ENCODE peak calls at places on chromosomes 6 and 20, in five cellular contexts. G is Peyer's patch, L is PC-3, R is astrocyte, Z is osteoblast. F is an unnamed sample. For H3K27me3 and H3K4me1, the result is how much of the 10 kb centered on the place peaks cover.

GRCh38 chr20:37417146-37417856 is 71.4 kb downstream of the SRC start:
- DNase-seq in G (no peak), L (no peak), R (no peak), Z (peak), F (no peak)

GRCh38 chr6:107711412-107711811 is 112.7 kb downstream of the SCML4 start:
- DNase-seq in G (no peak), L (no peak), R (no peak), Z (no peak), F (no peak)

GRCh38 chr6:11094411-11094851 is 797 bp downstream of the SMIM13 start:
- DNase-seq in G (peak), L (peak), R (peak), Z (peak), F (peak)

GRCh38 chr6:24658573-24659511 is 7.9 kb downstream of the TDP2 start:
- DNase-seq in G (no peak), L (peak), R (no peak), Z (peak), F (no peak)

GRCh38 chr6:18720075-18720474 is 332.9 kb downstream of the RNF144B start:
- DNase-seq in G (no peak), L (no peak), R (no peak), Z (no peak), F (no peak)

GRCh38 chr20:51416532-51417244 is 125.8 kb downstream of the NFATC2 start:
- DNase-seq in G (no peak), L (no peak), R (no peak), Z (no peak), F (no peak)

GRCh38 chr20:19024296-19025035 is 188.0 kb upstream of the SLC24A3 start:
- DNase-seq in G (no peak), L (no peak), R (no peak), Z (peak), F (no peak)

GRCh38 chr20:3258429-3258828 is 19.4 kb upstream of the SLC4A11 start:
- DNase-seq in G (no peak), L (no peak), R (no peak), Z (no peak), F (no peak)

GRCh38 chr6:139402935-139403386 is 28.5 kb upstream of the CITED2 start:
- DNase-seq in G (no peak), L (peak), R (peak), Z (peak), F (no peak)

GRCh38 chr6:53524455-53524815 is 20.5 kb downstream of the GCLC start:
- DNase-seq in G (no peak), L (peak), R (peak), Z (peak), F (peak)

GRCh38 chr6:16799279-16800193 is 38.3 kb upstream of the ATXN1 start:
- DNase-seq in G (no peak), L (peak), R (peak), Z (peak), F (no peak)

GRCh38 chr6:157892363-157892878 is 69.4 kb downstream of the SNX9 start:
- DNase-seq in G (no peak), L (no peak), R (no peak), Z (no peak), F (no peak)

GRCh38 chr6:114432380-114432779 is 89.6 kb upstream of the HS3ST5 start:
- DNase-seq in G (no peak), L (no peak), R (no peak), Z (no peak), F (no peak)

GRCh38 chr6:98823845-98824162 is 10.6 kb upstream of the POU3F2 start:
- DNase-seq in G (no peak), L (no peak), R (no peak), Z (peak), F (no peak)
- H3K27me3 ChIP-seq in G (under half), L (under half), R (half or more), Z (half or more), F (half or more)

GRCh38 chr6:2270049-2270448 is 24.6 kb upstream of the GMDS start:
- DNase-seq in G (peak), L (no peak), R (no peak), Z (no peak), F (no peak)
- H3K4me1 ChIP-seq in G (under half), L (under half), R (under half), Z (under half), F (under half)

DNA sequence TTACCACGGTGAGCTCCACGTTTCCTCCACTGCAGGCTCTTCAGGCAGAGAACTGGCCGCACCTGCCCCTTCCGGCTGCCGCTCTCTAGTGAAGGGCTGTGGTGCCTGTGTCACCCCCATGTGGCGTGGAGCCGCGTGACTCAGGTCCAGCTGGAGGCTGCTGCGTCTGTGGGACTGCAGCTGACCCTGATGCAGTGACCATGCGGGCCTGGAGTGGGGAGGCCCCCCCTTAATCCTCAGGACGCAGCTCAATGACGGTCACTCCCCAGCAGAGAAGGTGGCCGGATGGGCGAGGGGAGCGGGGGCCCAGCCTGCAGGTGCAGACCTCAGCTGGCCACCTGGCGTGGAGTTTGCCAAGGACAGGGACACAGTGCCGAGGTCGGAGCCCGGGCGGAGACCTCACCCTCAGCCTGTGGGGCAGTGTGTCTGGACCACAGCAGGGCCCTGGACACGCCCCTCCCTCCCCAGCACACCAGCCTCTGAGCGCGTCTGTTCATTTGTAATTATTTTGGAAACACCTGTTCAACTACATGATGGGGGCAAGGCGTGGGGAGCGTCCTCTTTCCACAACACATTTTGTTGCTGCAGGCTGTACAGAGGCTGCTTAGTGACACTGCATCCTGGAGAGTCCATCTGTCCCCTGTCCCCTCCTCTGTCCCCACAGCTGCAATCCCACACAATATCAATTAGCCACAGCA is 10.7 kb downstream of the BHLHE23 start:
- DNase-seq in G (no peak), L (no peak), R (no peak), Z (no peak), F (no peak)
- H3K27me3 ChIP-seq in G (under half), L (under half), R (under half), Z (under half), F (half or more)

DNA sequence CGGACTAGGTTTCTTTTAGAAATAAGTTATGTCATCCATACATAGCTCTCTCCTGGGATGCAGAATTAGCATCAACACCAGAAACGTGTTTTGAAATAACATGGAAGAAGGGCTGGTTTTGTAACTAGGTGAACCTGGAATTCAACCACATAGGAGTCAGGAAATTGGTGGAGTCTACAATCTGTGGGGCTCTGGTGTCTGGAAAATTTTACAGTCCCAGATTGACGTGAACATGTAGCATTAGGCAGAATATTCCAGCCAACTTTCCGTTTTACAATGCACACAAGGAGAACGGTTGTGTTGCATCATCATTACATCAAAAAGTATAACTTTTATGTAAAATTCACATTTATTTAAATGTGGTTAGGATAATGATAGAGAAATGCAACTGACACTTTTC is 1.9 kb downstream of the KCNQ5 start:
- DNase-seq in G (no peak), L (no peak), R (no peak), Z (no peak), F (no peak)
- H3K4me1 ChIP-seq in G (under half), L (under half), R (under half), Z (under half), F (under half)

GRCh38 chr6:28774292-28775051 is 149.3 kb downstream of the TRIM27 start:
- DNase-seq in G (no peak), L (no peak), R (no peak), Z (no peak), F (no peak)

GRCh38 chr6:28769626-28770402 is 154.0 kb downstream of the TRIM27 start:
- DNase-seq in G (no peak), L (peak), R (peak), Z (no peak), F (no peak)

GRCh38 chr6:28770732-28771131 is 153.1 kb downstream of the TRIM27 start:
- DNase-seq in G (no peak), L (no peak), R (no peak), Z (no peak), F (no peak)

GRCh38 chr6:28772480-28773381 is 151.1 kb downstream of the TRIM27 start:
- DNase-seq in G (no peak), L (no peak), R (no peak), Z (no peak), F (no peak)

GRCh38 chr6:28771401-28772267 is 152.2 kb downstream of the TRIM27 start:
- DNase-seq in G (no peak), L (no peak), R (no peak), Z (no peak), F (no peak)
- H3K27me3 ChIP-seq in G (under half), L (half or more), R (half or more), Z (half or more), F (half or more)

DNA sequence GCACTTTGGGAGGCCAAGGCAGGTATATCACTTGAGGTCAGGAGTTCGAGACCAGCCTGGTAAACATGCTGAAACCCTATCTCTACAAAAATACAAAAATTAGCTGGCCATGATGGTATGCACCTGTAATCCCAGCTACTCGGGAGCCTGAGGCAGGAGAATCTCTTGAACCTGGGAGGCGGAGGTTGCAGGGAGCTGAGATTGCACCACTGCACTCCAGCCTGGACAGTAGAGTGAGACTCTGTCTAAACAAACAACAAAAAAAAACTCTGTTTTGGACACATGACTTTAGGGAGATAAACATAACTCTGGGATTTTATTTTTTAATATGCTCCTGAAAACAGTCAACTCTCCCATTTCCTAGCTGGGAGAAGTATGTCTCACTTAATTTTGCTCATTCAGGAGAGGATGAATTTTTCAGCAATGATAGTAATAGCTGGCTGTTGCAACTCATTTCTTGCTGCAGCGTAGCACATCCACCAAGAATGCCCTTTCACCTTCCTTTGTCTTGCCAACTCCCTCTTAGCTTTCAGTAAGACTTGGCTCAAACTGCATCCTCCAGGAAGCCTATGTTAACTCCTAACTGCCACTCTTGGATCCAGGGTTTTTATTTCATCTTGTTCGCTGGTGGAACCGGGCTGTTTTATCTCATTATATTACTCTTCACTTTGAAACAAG is 24.3 kb downstream of the TOP1 start:
- DNase-seq in G (no peak), L (peak), R (peak), Z (no peak), F (no peak)
- H3K4me1 ChIP-seq in G (under half), L (under half), R (under half), Z (half or more), F (under half)

GRCh38 chr6:70956191-70956450 is 739 bp downstream of the B3GAT2 start:
- DNase-seq in G (no peak), L (no peak), R (no peak), Z (no peak), F (no peak)
- H3K27me3 ChIP-seq in G (under half), L (half or more), R (half or more), Z (under half), F (half or more)

GRCh38 chr20:17579369-17580039 is 9.6 kb downstream of the DSTN start:
- DNase-seq in G (no peak), L (peak), R (no peak), Z (peak), F (no peak)
- H3K4me1 ChIP-seq in G (under half), L (under half), R (under half), Z (under half), F (under half)

DNA sequence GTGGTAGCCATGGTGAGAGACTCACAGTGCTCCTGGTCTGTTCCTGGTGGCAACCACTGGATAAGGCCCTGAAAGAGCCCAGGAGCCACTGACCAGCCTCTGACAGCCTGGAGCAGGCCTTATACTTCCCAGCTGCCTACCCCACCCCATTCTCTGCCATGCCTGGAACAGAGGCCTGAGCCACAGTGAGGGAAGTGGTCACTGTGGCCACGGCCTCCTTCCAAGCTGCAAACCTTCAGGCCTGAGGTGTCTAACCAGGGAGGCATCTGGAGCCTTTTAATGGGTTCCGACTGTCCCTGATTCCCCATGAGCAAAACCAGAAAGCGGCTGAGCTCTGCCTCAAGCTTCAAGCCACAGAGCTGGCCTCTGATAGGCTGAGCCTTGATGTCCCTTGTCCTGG is 113.0 kb upstream of the SIRPA start:
- DNase-seq in G (no peak), L (no peak), R (no peak), Z (no peak), F (no peak)
- H3K27me3 ChIP-seq in G (under half), L (under half), R (under half), Z (under half), F (under half)

GRCh38 chr6:167786859-167787675 is 39.6 kb upstream of the AFDN start:
- DNase-seq in G (no peak), L (no peak), R (no peak), Z (peak), F (no peak)
- H3K4me1 ChIP-seq in G (under half), L (under half), R (under half), Z (under half), F (under half)

F was measured in foreskin keratinocyte.